ENCODE peak calls at places on chromosome 11, in five cellular contexts. G, O, A, N and E are unnamed samples.

GRCh38 chr11:77035580-77035979 is 1.4 kb downstream of the B3GNT6 start:
- DNase-seq in A (no peak), G (no peak), O (no peak), N (no peak), E (no peak)

GRCh38 chr11:104731890-104732289 is 166.4 kb downstream of the CASP12 start:
- DNase-seq in G (no peak), N (no peak), A (no peak), O (no peak), E (no peak)

GRCh38 chr11:46898396-46899095 is 19.8 kb downstream of the LRP4 start:
- DNase-seq in N (no peak), O (no peak), A (no peak), G (no peak), E (no peak)

GRCh38 chr11:296206-296975 is 2.9 kb downstream of the IFITM5 start:
- DNase-seq in N (no peak), G (no peak), A (no peak), O (no peak), E (no peak)

GRCh38 chr11:40713083-40713482 is 746.4 kb downstream of the LRRC4C start:
- DNase-seq in N (no peak), O (no peak), G (no peak), A (no peak), E (no peak)

GRCh38 chr11:127006311-127006710 is 5.7 kb upstream of the KIRREL3 start:
- DNase-seq in N (no peak), A (no peak), O (peak; percentile 46), G (peak; percentile 33), E (no peak)

GRCh38 chr11:107856180-107856980 is 2.2 kb downstream of the SLC35F2 start:
- DNase-seq in O (no peak), A (no peak), N (no peak), G (no peak), E (no peak)

GRCh38 chr11:79390477-79390876 is 50.4 kb downstream of the TENM4 start:
- DNase-seq in O (no peak), A (no peak), N (no peak), G (no peak), E (no peak)

GRCh38 chr11:72758304-72758689 is 6.1 kb upstream of the ARAP1 start:
- DNase-seq in O (no peak), A (peak; percentile 78), G (peak; percentile 78), N (no peak), E (peak; percentile 33)

GRCh38 chr11:1574256-1575242 is 2.5 kb upstream of the DUSP8 start:
- DNase-seq in A (peak; percentile 43), G (peak; percentile 17), O (peak; percentile 76), N (peak; percentile 50), E (peak; percentile 75)

GRCh38 chr11:22688914-22689313 is 22.5 kb downstream of the GAS2 start:
- DNase-seq in A (no peak), G (no peak), N (peak; percentile 33), O (no peak), E (no peak)

GRCh38 chr11:115170133-115170815 is 333.9 kb downstream of the CADM1 start:
- DNase-seq in A (peak; percentile 48), N (peak; percentile 36), O (peak; percentile 44), G (peak; percentile 22), E (peak; percentile 54)

GRCh38 chr11:116275634-116276033 is 497.2 kb downstream of the BUD13 start:
- DNase-seq in O (peak; percentile 8), G (peak; percentile 5), N (no peak), A (peak; percentile 5), E (no peak)

GRCh38 chr11:124678416-124678815 is 4.7 kb downstream of the SPA17 start:
- DNase-seq in A (no peak), G (no peak), N (no peak), O (no peak), E (no peak)

GRCh38 chr11:69718147-69718546 is 14.3 kb upstream of the FGF19 start:
- DNase-seq in O (peak; percentile 59), A (peak; percentile 33), N (peak; percentile 51), G (peak; percentile 6), E (no peak)

GRCh38 chr11:134063096-134063495 is 5.8 kb upstream of the JAM3 start:
- DNase-seq in G (no peak), A (no peak), O (no peak), N (no peak), E (no peak)

GRCh38 chr11:111291764-111292163 is 6.6 kb upstream of the POU2AF3 start:
- DNase-seq in G (no peak), N (no peak), A (no peak), O (no peak), E (no peak)

GRCh38 chr11:68942751-68943271 is 38.0 kb downstream of the MRGPRD start:
- DNase-seq in N (no peak), G (no peak), A (no peak), O (no peak), E (no peak)

GRCh38 chr11:31106963-31107576 is 262.5 kb downstream of the DCDC1 start:
- DNase-seq in N (peak; percentile 63), G (peak; percentile 23), O (peak; percentile 38), A (peak; percentile 54), E (no peak)

GRCh38 chr11:7088921-7089320 is at the start of gene RBMXL2:
- DNase-seq in O (no peak), A (no peak), G (no peak), N (no peak), E (no peak)

GRCh38 chr11:87740968-87741367 is 434.3 kb downstream of the RAB38 start:
- DNase-seq in G (no peak), O (no peak), A (no peak), N (no peak), E (no peak)

GRCh38 chr11:104572279-104572678 is 326.0 kb downstream of the CASP12 start:
- DNase-seq in G (peak; percentile 25), N (no peak), A (no peak), O (no peak), E (peak; percentile 23)

GRCh38 chr11:102292951-102293350 is 24.3 kb upstream of the BIRC3 start:
- DNase-seq in O (no peak), N (no peak), G (no peak), A (no peak), E (peak; percentile 36)

GRCh38 chr11:65111537-65112225 is at the start of gene TM7SF2:
- DNase-seq in G (peak; percentile 81), A (peak; percentile 94), O (peak; percentile 96), N (peak; percentile 97), E (peak; percentile 98)

GRCh38 chr11:74611369-74611861 is 19.0 kb downstream of the POLD3 start:
- DNase-seq in A (peak; percentile 45), N (peak; percentile 23), G (peak; percentile 82), O (peak; percentile 45), E (peak; percentile 63)

GRCh38 chr11:46238967-46239800 is 38.3 kb upstream of the CREB3L1 start:
- DNase-seq in N (peak; percentile 74), A (peak; percentile 80), O (peak; percentile 86), G (peak; percentile 82), E (peak; percentile 97)

GRCh38 chr11:11578542-11578941 is 43.3 kb downstream of the GALNT18 start:
- DNase-seq in G (no peak), N (peak; percentile 94), O (no peak), A (no peak), E (no peak)

GRCh38 chr11:128451651-128452470 is 135.5 kb downstream of the ETS1 start:
- DNase-seq in N (peak; percentile 88), A (no peak), G (peak; percentile 54), O (no peak), E (no peak)

GRCh38 chr11:64297722-64298358 is 2.3 kb upstream of the CATSPERZ start:
- DNase-seq in N (no peak), O (no peak), G (no peak), A (no peak), E (no peak)

GRCh38 chr11:79335681-79336080 is 105.1 kb downstream of the TENM4 start:
- DNase-seq in O (no peak), N (no peak), G (no peak), A (no peak), E (no peak)

GRCh38 chr11:30370164-30370563 is 47.3 kb downstream of the ARL14EP start:
- DNase-seq in G (no peak), O (no peak), A (no peak), N (no peak), E (no peak)

GRCh38 chr11:5831196-5831829 is 10.4 kb downstream of the OR52E6 start:
- DNase-seq in G (no peak), A (no peak), N (no peak), O (no peak), E (no peak)